ENCODE peak calls at places on chromosomes 11 and 22, in seven cellular contexts. H is cardiac muscle cell, T is fibroblast of pulmonary artery, N is upper lobe of right lung, C is HCT116, B is foreskin fibroblast, O is HFF-Myc. D is an unnamed sample.

GRCh38 chr11:13102575-13102840 is 93.4 kb downstream of the RASSF10 start:
- DNase-seq in H (no peak), T (no peak), N (no peak), C (no peak), B (no peak), O (no peak), D (no peak)

GRCh38 chr11:8070417-8071101 is 10.5 kb upstream of the TUB start:
- DNase-seq in H (peak), T (peak), N (no peak), C (peak), B (no peak), O (no peak), D (peak)

GRCh38 chr22:46619830-46620501 is at the start of gene GRAMD4:
- DNase-seq in H (peak), T (no peak), N (no peak), C (no peak), B (no peak), O (no peak), D (no peak)

GRCh38 chr11:94183886-94184264 is 55.2 kb downstream of the PANX1 start:
- DNase-seq in H (peak), T (peak), N (peak), C (peak), B (no peak), O (no peak), D (peak)

GRCh38 chr11:3703383-3703782 is 32.2 kb upstream of the CHRNA10 start:
- DNase-seq in H (no peak), T (no peak), N (no peak), C (no peak), B (no peak), O (no peak), D (no peak)

GRCh38 chr11:75386912-75387311 is 12.4 kb upstream of the RPS3 start:
- DNase-seq in H (no peak), T (no peak), N (peak), C (no peak), B (no peak), O (no peak), D (peak)

GRCh38 chr22:39647836-39648500 is 77.4 kb downstream of the CACNA1I start:
- DNase-seq in H (no peak), T (no peak), N (no peak), C (no peak), B (no peak), O (no peak), D (no peak)

GRCh38 chr11:118924591-118925585 is 838 bp downstream of the BCL9L start:
- DNase-seq in H (peak), T (no peak), N (peak), C (no peak), B (no peak), O (no peak), D (peak)

GRCh38 chr11:2393111-2393868 is 7.3 kb upstream of the TSSC4 start:
- DNase-seq in H (no peak), T (no peak), N (no peak), C (no peak), B (no peak), O (no peak), D (no peak)

GRCh38 chr11:43327987-43328386 is 16.2 kb downstream of the API5 start:
- DNase-seq in H (peak), T (peak), N (no peak), C (no peak), B (peak), O (peak), D (peak)

GRCh38 chr11:60786811-60787567 is 1.9 kb downstream of the MS4A10 start:
- DNase-seq in H (peak), T (peak), N (no peak), C (no peak), B (peak), O (peak), D (no peak)

GRCh38 chr11:3160252-3161031 is 4.7 kb downstream of the OSBPL5 start:
- DNase-seq in H (peak), T (peak), N (peak), C (peak), B (peak), O (peak), D (peak)

GRCh38 chr11:46298699-46299424 is 21.4 kb downstream of the CREB3L1 start:
- DNase-seq in H (peak), T (peak), N (no peak), C (no peak), B (peak), O (no peak), D (peak)

GRCh38 chr11:46671958-46672315 is 28.5 kb downstream of the ARHGAP1 start:
- DNase-seq in H (no peak), T (no peak), N (peak), C (no peak), B (no peak), O (no peak), D (no peak)

GRCh38 chr22:36541831-36542391 is 12.9 kb upstream of the EIF3D start:
- DNase-seq in H (peak), T (peak), N (no peak), C (peak), B (peak), O (peak), D (peak)

GRCh38 chr11:45147871-45148270 is 1.4 kb downstream of the PRDM11 start:
- DNase-seq in H (no peak), T (no peak), N (no peak), C (no peak), B (no peak), O (no peak), D (no peak)

GRCh38 chr11:70872950-70873735 is 379.2 kb downstream of the SHANK2 start:
- DNase-seq in H (no peak), T (no peak), N (no peak), C (no peak), B (no peak), O (no peak), D (no peak)

GRCh38 chr22:31947296-31947695 is 3.0 kb downstream of the YWHAH start:
- DNase-seq in H (peak), T (peak), N (no peak), C (no peak), B (no peak), O (no peak), D (peak)

GRCh38 chr11:62123669-62124185 is at the start of gene INCENP:
- DNase-seq in H (peak), T (peak), N (peak), C (peak), B (peak), O (peak), D (peak)

GRCh38 chr22:20761536-20761935 is 12.4 kb upstream of the SERPIND1 start:
- DNase-seq in H (no peak), T (no peak), N (no peak), C (no peak), B (peak), O (no peak), D (peak)

GRCh38 chr22:46945481-46945880 is 183.0 kb downstream of the TBC1D22A start:
- DNase-seq in H (no peak), T (no peak), N (no peak), C (no peak), B (no peak), O (no peak), D (no peak)

GRCh38 chr11:86632499-86633269 is 39.7 kb downstream of the ME3 start:
- DNase-seq in H (peak), T (peak), N (no peak), C (peak), B (peak), O (peak), D (peak)

GRCh38 chr11:5679811-5680210 is 5.1 kb downstream of the TRIM5 start:
- DNase-seq in H (no peak), T (no peak), N (no peak), C (no peak), B (no peak), O (no peak), D (no peak)

GRCh38 chr11:72625746-72626636 is 48.2 kb downstream of the PDE2A start:
- DNase-seq in H (peak), T (peak), N (peak), C (no peak), B (no peak), O (no peak), D (no peak)

GRCh38 chr11:11567862-11568650 is 53.7 kb downstream of the GALNT18 start:
- DNase-seq in H (no peak), T (no peak), N (no peak), C (peak), B (no peak), O (no peak), D (peak)

GRCh38 chr11:107819361-107820014 is 39.1 kb downstream of the SLC35F2 start:
- DNase-seq in H (peak), T (peak), N (no peak), C (no peak), B (peak), O (no peak), D (peak)

GRCh38 chr11:87290304-87290922 is 252.7 kb downstream of the TMEM135 start:
- DNase-seq in H (peak), T (peak), N (no peak), C (peak), B (peak), O (peak), D (peak)

GRCh38 chr11:129861702-129862107 is 33.7 kb downstream of the NFRKB start:
- DNase-seq in H (peak), T (peak), N (peak), C (peak), B (peak), O (peak), D (peak)

GRCh38 chr22:42080287-42080686 is 787 bp downstream of the SMDT1 start:
- DNase-seq in H (peak), T (peak), N (peak), C (no peak), B (peak), O (no peak), D (peak)

GRCh38 chr11:79060081-79060480 is 380.7 kb downstream of the TENM4 start:
- DNase-seq in H (no peak), T (no peak), N (no peak), C (no peak), B (no peak), O (no peak), D (no peak)

GRCh38 chr11:79059171-79059570 is 381.7 kb downstream of the TENM4 start:
- DNase-seq in H (no peak), T (no peak), N (no peak), C (no peak), B (no peak), O (no peak), D (peak)

GRCh38 chr11:79066456-79067354 is 374.1 kb downstream of the TENM4 start:
- DNase-seq in H (peak), T (no peak), N (no peak), C (no peak), B (no peak), O (no peak), D (no peak)

GRCh38 chr11:79060534-79060933 is 380.3 kb downstream of the TENM4 start:
- DNase-seq in H (no peak), T (no peak), N (no peak), C (no peak), B (no peak), O (no peak), D (peak)

GRCh38 chr11:79062814-79063762 is 377.7 kb downstream of the TENM4 start:
- DNase-seq in H (peak), T (peak), N (no peak), C (peak), B (no peak), O (no peak), D (peak)
- TF ChIP-seq CTCF in H (peak), T (peak), N (peak), C (peak), B (peak), O (peak), D (peak)

DNA sequence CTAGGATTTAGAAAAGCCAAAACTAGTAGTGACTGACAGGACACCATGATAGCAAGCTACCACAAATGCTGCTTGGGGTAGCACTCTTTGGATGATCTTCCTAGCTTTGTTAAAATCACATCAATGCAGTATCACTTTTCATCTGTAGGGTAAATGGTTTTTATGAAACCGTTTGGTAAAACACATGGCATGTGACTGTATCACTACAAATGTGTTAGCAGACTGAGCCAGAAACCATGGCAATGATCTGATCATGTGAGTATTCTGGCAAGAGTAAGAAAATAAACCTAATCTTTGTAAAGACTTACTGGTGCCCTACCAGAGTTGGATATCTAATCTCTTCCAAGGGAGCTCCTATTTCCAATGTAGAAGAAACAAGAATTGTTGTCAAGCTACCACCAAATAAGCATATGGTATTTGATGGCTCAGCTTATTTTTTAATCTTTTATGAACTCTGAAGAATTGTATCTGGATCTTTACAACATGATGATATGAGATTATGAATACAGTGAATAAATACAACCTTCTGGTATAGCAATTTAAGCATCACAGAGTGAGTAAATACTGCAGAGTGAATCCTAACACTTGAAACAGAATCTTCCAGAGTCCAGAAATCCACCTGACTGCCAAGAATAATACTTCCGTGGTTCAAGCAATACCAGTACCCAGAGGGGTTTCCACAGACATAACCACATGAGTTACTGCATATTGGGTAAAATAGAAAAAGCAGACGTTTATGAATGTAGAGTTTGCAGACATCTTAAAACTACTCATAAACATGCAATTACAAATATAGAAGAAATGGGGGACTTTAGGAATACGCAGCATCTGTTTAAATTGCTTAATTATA is 238.9 kb downstream of the TTC28 start:
- DNase-seq in H (peak), T (peak), N (no peak), C (no peak), B (peak), O (no peak), D (no peak)
- H3K4me3 ChIP-seq in H (peak), T (no peak), N (peak), C (no peak), B (peak), O (no peak), D (no peak)

GRCh38 chr11:66636411-66636810 is 2.1 kb upstream of the RBM4 start:
- DNase-seq in H (no peak), T (no peak), N (no peak), C (no peak), B (no peak), O (no peak), D (peak)

GRCh38 chr11:66637557-66638176 is 836 bp upstream of the RBM4 start:
- DNase-seq in H (no peak), T (no peak), N (no peak), C (no peak), B (no peak), O (peak), D (peak)

GRCh38 chr11:66641834-66642233 is 3.3 kb downstream of the RBM4 start:
- DNase-seq in H (no peak), T (no peak), N (no peak), C (no peak), B (no peak), O (no peak), D (no peak)

GRCh38 chr11:66639066-66639813 is 737 bp downstream of the RBM4 start:
- DNase-seq in H (peak), T (peak), N (no peak), C (no peak), B (no peak), O (no peak), D (peak)

DNA sequence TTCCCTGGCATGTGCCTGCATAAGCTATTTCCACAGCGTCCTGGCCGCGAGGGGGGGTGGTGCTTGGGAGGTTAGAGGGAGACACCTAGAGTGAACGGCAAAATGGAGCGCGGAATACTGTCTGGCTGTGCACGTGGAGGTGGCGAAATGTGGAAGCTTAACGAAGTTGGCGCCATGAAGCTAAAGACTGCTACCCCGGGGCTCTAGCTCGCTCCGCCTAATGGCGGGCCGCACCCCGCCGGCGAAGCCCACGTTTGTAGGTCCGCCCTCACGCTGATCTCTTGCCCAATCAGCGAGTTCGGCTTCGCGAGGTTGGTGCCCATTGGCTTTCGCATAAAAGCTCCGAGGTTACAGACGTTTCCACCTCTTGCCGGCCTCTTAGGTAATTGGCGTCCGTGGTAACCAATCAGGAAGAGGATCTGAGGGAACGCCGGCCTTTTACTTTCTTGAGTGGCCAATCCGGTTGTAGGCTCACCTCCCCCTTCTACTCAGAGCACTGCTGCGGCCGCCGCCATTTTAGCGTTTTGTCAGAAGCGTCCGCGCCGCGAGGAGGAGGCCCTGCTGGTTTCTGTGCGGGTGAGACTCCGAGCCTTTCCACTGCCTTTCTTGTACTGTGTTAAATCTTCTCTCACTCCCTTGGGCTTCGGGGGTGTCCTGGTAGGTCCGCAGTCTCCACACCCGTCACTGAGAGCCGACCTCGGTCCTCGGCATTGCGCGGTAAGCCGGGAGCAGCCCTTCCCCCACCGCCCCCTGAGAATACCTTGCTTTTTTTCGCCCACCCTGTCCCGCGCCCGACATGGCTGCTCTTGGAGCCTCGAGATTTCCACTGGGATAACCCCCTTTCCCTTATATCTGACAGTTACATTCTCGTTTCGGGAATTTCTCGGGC is at the start of gene RBM4:
- DNase-seq in H (peak), T (peak), N (peak), C (peak), B (peak), O (peak), D (peak)
- TF ChIP-seq CTCF in H (peak), T (peak), N (no peak), C (no peak), B (peak), O (no peak), D (peak)

DNA sequence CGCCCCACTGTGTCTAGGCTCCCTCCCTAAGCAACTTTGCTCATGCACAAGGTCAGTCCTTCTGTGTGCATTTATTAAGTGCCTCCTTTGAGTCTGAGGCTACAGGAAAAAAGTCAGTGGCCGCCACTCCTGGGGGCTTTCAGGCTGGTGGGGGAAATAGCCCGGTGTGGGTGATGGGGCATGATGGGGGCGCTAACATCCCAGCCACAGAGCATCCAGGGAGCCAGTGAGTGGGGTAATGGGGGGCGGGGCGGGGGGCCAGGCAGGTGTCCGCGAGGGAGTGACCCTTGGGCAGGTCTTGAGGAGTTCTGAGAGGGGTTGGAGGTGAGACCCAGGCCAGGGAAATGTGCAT is 10.0 kb upstream of the EHD1 start:
- DNase-seq in H (no peak), T (no peak), N (no peak), C (no peak), B (no peak), O (no peak), D (no peak)
- H3K4me3 ChIP-seq in H (no peak), T (no peak), N (peak), C (no peak), B (no peak), O (no peak), D (no peak)

GRCh38 chr11:132300283-132300682 is 929.9 kb downstream of the NTM start:
- DNase-seq in H (peak), T (no peak), N (no peak), C (no peak), B (no peak), O (no peak), D (peak)
- TF ChIP-seq CTCF in H (peak), T (peak), N (no peak), C (no peak), B (peak), O (peak), D (peak)

GRCh38 chr22:23399367-23400285 is 180.5 kb downstream of the IGLL1 start:
- DNase-seq in H (no peak), T (no peak), N (peak), C (no peak), B (no peak), O (no peak), D (no peak)
- H3K4me3 ChIP-seq in H (no peak), T (no peak), N (no peak), C (no peak), B (no peak), O (no peak), D (no peak)

DNA sequence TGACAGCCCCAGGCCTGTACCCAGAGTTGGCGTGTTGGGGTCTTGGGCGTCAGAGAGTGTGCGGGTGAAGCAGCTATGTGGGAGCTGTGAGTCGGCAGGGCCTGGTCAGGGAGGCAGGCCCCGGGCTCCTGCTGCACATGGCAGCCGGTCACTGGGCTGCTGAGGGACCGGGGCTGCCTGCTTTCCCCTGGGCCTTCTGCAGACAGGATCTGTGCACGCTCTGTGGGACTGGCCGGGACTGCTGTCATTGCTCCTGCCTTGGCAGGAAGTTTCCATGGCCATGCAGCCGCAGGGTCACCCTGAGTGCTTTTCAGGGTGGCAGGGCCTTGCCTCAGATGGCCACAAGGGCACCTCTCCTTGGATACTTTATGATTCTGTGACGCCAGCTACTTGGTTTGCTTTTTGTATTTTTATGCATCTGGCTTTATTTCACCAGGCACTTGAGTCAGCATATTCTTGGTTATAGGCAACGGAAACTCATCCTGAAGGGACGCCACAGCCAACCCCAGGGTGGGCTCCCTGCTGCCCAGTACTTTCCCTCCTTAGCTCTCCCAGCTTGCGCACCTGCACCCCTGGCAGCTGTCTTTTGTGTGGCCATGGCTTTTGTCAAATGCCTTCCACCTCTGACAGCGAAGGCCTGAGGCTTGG is 52.5 kb downstream of the AP2A2 start:
- DNase-seq in H (no peak), T (no peak), N (no peak), C (no peak), B (no peak), O (no peak), D (no peak)
- TF ChIP-seq CTCF in H (no peak), T (no peak), N (no peak), C (no peak), B (no peak), O (no peak), D (no peak)

D was measured in epithelial cell of esophagus.